ENCODE peak calls at places on chromosomes 13 and 19, in nine cellular contexts. One of them, this sample, is unnamed.

GRCh38 chr19:37855098-37855497 is 51.3 kb downstream of the WDR87 start:
- DNase-seq in GM23248: peak; percentile 4
- DNase-seq in heart left ventricle: peak; percentile 22
- DNase-seq in uterus: no peak
- DNase-seq in mucosa of descending colon: peak; percentile 50
- DNase-seq in A673: no peak
- DNase-seq in GM12878: no peak
- DNase-seq in PC-9: no peak
- DNase-seq in body of pancreas: peak; percentile 14
- DNase-seq in this sample: no peak

GRCh38 chr13:23450340-23451046 is 17.0 kb upstream of the SACS start:
- DNase-seq in GM23248: no peak
- DNase-seq in heart left ventricle: no peak
- DNase-seq in uterus: no peak
- DNase-seq in mucosa of descending colon: no peak
- DNase-seq in A673: no peak
- DNase-seq in GM12878: no peak
- DNase-seq in PC-9: no peak
- DNase-seq in body of pancreas: no peak
- DNase-seq in this sample: peak; percentile 68

GRCh38 chr19:7288131-7288530 is 6.1 kb downstream of the INSR start:
- DNase-seq in GM23248: no peak
- DNase-seq in heart left ventricle: no peak
- DNase-seq in uterus: no peak
- DNase-seq in mucosa of descending colon: no peak
- DNase-seq in A673: no peak
- DNase-seq in GM12878: no peak
- DNase-seq in PC-9: no peak
- DNase-seq in body of pancreas: no peak
- DNase-seq in this sample: no peak

GRCh38 chr13:35260316-35260715 is 216.2 kb downstream of the MAB21L1 start:
- DNase-seq in GM23248: no peak
- DNase-seq in heart left ventricle: no peak
- DNase-seq in uterus: no peak
- DNase-seq in mucosa of descending colon: no peak
- DNase-seq in A673: no peak
- DNase-seq in GM12878: no peak
- DNase-seq in PC-9: no peak
- DNase-seq in body of pancreas: no peak
- DNase-seq in this sample: no peak

GRCh38 chr19:18596752-18597157 is 8.2 kb downstream of the REX1BD start:
- DNase-seq in GM23248: peak; percentile 54
- DNase-seq in heart left ventricle: no peak
- DNase-seq in uterus: peak; percentile 41
- DNase-seq in mucosa of descending colon: peak; percentile 66
- DNase-seq in A673: no peak
- DNase-seq in GM12878: no peak
- DNase-seq in PC-9: no peak
- DNase-seq in body of pancreas: peak; percentile 82
- DNase-seq in this sample: no peak

GRCh38 chr13:50360637-50361036 is 345.4 kb downstream of the KCNRG start:
- DNase-seq in GM23248: no peak
- DNase-seq in heart left ventricle: no peak
- DNase-seq in uterus: no peak
- DNase-seq in mucosa of descending colon: no peak
- DNase-seq in A673: no peak
- DNase-seq in GM12878: no peak
- DNase-seq in PC-9: no peak
- DNase-seq in body of pancreas: no peak
- DNase-seq in this sample: no peak

GRCh38 chr19:35278578-35279284 is 3.6 kb upstream of the HAMP start:
- DNase-seq in GM23248: no peak
- DNase-seq in heart left ventricle: no peak
- DNase-seq in uterus: no peak
- DNase-seq in mucosa of descending colon: no peak
- DNase-seq in A673: no peak
- DNase-seq in GM12878: no peak
- DNase-seq in PC-9: no peak
- DNase-seq in body of pancreas: no peak
- DNase-seq in this sample: no peak

GRCh38 chr13:39385154-39385553 is 217.8 kb downstream of the LHFPL6 start:
- DNase-seq in GM23248: peak; percentile 27
- DNase-seq in heart left ventricle: no peak
- DNase-seq in uterus: no peak
- DNase-seq in mucosa of descending colon: no peak
- DNase-seq in A673: no peak
- DNase-seq in GM12878: no peak
- DNase-seq in PC-9: no peak
- DNase-seq in body of pancreas: no peak
- DNase-seq in this sample: no peak

GRCh38 chr19:9381367-9381785 is 18.6 kb downstream of the ZNF177 start:
- DNase-seq in GM23248: no peak
- DNase-seq in heart left ventricle: no peak
- DNase-seq in uterus: no peak
- DNase-seq in mucosa of descending colon: no peak
- DNase-seq in A673: no peak
- DNase-seq in GM12878: no peak
- DNase-seq in PC-9: no peak
- DNase-seq in body of pancreas: no peak
- DNase-seq in this sample: no peak

GRCh38 chr13:45167611-45168554 is 33.0 kb downstream of the KCTD4 start:
- DNase-seq in GM23248: peak; percentile 24
- DNase-seq in heart left ventricle: peak; percentile 36
- DNase-seq in uterus: no peak
- DNase-seq in mucosa of descending colon: no peak
- DNase-seq in A673: no peak
- DNase-seq in GM12878: no peak
- DNase-seq in PC-9: peak; percentile 98
- DNase-seq in body of pancreas: peak; percentile 80
- DNase-seq in this sample: no peak

GRCh38 chr19:49552749-49553148 is 24.9 kb downstream of the RCN3 start:
- DNase-seq in GM23248: no peak
- DNase-seq in heart left ventricle: no peak
- DNase-seq in uterus: no peak
- DNase-seq in mucosa of descending colon: no peak
- DNase-seq in A673: no peak
- DNase-seq in GM12878: no peak
- DNase-seq in PC-9: no peak
- DNase-seq in body of pancreas: peak; percentile 22
- DNase-seq in this sample: no peak

GRCh38 chr13:114111577-114111976 is 20.8 kb downstream of the RASA3 start:
- DNase-seq in GM23248: peak; percentile 56
- DNase-seq in heart left ventricle: no peak
- DNase-seq in uterus: no peak
- DNase-seq in mucosa of descending colon: peak; percentile 8
- DNase-seq in A673: no peak
- DNase-seq in GM12878: no peak
- DNase-seq in PC-9: no peak
- DNase-seq in body of pancreas: no peak
- DNase-seq in this sample: peak; percentile 16

GRCh38 chr13:101795025-101795424 is 342.6 kb downstream of the ITGBL1 start:
- DNase-seq in GM23248: no peak
- DNase-seq in heart left ventricle: no peak
- DNase-seq in uterus: no peak
- DNase-seq in mucosa of descending colon: no peak
- DNase-seq in A673: no peak
- DNase-seq in GM12878: no peak
- DNase-seq in PC-9: no peak
- DNase-seq in body of pancreas: no peak
- DNase-seq in this sample: no peak

GRCh38 chr19:54136086-54136863 is 1.3 kb upstream of the CNOT3 start:
- DNase-seq in GM23248: peak; percentile 59
- DNase-seq in heart left ventricle: no peak
- DNase-seq in uterus: no peak
- DNase-seq in mucosa of descending colon: no peak
- DNase-seq in A673: no peak
- DNase-seq in GM12878: no peak
- DNase-seq in PC-9: no peak
- DNase-seq in body of pancreas: no peak
- DNase-seq in this sample: no peak

GRCh38 chr19:5304486-5304885 is 36.1 kb downstream of the PTPRS start:
- DNase-seq in GM23248: no peak
- DNase-seq in heart left ventricle: no peak
- DNase-seq in uterus: no peak
- DNase-seq in mucosa of descending colon: no peak
- DNase-seq in A673: no peak
- DNase-seq in GM12878: no peak
- DNase-seq in PC-9: no peak
- DNase-seq in body of pancreas: no peak
- DNase-seq in this sample: no peak

GRCh38 chr19:4233282-4233853 is 4.0 kb downstream of the EBI3 start:
- DNase-seq in GM23248: peak; percentile 22
- DNase-seq in heart left ventricle: peak; percentile 31
- DNase-seq in uterus: no peak
- DNase-seq in mucosa of descending colon: no peak
- DNase-seq in A673: peak; percentile 68
- DNase-seq in GM12878: no peak
- DNase-seq in PC-9: no peak
- DNase-seq in body of pancreas: peak; percentile 27
- DNase-seq in this sample: no peak

GRCh38 chr19:55229145-55229788 is 704 bp upstream of the TMEM86B start:
- DNase-seq in GM23248: no peak
- DNase-seq in heart left ventricle: no peak
- DNase-seq in uterus: no peak
- DNase-seq in mucosa of descending colon: no peak
- DNase-seq in A673: no peak
- DNase-seq in GM12878: no peak
- DNase-seq in PC-9: no peak
- DNase-seq in body of pancreas: no peak
- DNase-seq in this sample: no peak

GRCh38 chr19:3479177-3479818 is 1.0 kb downstream of the SMIM24 start:
- DNase-seq in GM23248: peak; percentile 73
- DNase-seq in heart left ventricle: no peak
- DNase-seq in uterus: no peak
- DNase-seq in mucosa of descending colon: no peak
- DNase-seq in A673: peak; percentile 68
- DNase-seq in GM12878: no peak
- DNase-seq in PC-9: no peak
- DNase-seq in body of pancreas: no peak
- DNase-seq in this sample: no peak

GRCh38 chr13:105220886-105221285 is 1314.6 kb downstream of the EFNB2 start:
- DNase-seq in GM23248: no peak
- DNase-seq in heart left ventricle: no peak
- DNase-seq in uterus: no peak
- DNase-seq in mucosa of descending colon: no peak
- DNase-seq in A673: no peak
- DNase-seq in GM12878: no peak
- DNase-seq in PC-9: no peak
- DNase-seq in body of pancreas: no peak
- DNase-seq in this sample: no peak

GRCh38 chr13:28719656-28720055 is 886 bp upstream of the SLC46A3 start:
- DNase-seq in GM23248: peak; percentile 76
- DNase-seq in heart left ventricle: no peak
- DNase-seq in uterus: no peak
- DNase-seq in mucosa of descending colon: no peak
- DNase-seq in A673: peak; percentile 31
- DNase-seq in GM12878: no peak
- DNase-seq in PC-9: no peak
- DNase-seq in body of pancreas: no peak
- DNase-seq in this sample: no peak

DNA sequence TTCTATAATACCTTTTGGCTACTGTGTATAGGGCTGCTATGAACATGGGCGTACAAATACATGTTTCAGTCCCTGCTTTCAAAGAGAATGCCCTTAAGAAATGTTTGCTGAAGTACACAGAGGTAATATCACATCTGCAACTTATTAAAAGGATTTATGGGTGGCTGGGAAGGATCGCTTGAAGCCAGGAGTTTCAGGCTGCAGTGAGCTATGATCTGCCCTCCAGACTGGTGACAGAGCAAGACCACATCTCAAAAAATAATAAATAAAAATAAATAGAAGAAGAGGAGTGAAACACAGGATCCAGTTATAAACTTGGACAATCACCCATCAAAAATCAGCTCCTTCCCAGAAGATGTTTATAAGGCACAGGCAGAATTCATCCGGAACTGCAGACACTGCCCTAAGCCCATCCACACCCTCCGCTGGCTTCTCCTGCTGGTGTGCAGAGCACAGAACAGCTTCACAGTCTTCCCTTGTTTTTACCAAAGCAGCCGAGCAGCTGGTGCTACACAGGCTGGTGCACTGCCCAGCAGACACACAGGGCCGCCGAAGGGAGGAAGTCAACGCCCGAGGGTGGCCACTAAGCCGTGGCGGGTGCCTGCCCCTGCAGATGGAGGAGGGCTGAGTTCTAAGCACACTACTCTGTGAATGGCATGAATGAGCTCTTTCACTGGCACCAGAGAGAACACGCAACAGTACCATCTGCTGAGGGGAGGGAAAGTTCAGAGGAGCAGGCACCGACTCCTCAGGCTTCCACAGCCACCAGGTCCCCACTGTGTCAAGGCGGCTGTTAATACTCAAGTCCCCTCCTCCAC is 44.0 kb downstream of the BRD4 start:
- DNase-seq in GM23248: peak; percentile 66
- DNase-seq in heart left ventricle: no peak
- DNase-seq in uterus: no peak
- DNase-seq in mucosa of descending colon: peak; percentile 72
- DNase-seq in A673: peak; percentile 44
- DNase-seq in GM12878: no peak
- DNase-seq in PC-9: no peak
- DNase-seq in body of pancreas: no peak
- DNase-seq in this sample: no peak
- H3K4me1 ChIP-seq in GM23248: peaks cover 70% of the 10 kb centered on the region
- H3K4me1 ChIP-seq in heart left ventricle: peaks cover 87% of the 10 kb centered on the region
- H3K4me1 ChIP-seq in uterus: peaks cover 29% of the 10 kb centered on the region
- H3K4me1 ChIP-seq in mucosa of descending colon: peaks cover 67% of the 10 kb centered on the region
- H3K4me1 ChIP-seq in A673: peaks cover 76% of the 10 kb centered on the region
- H3K4me1 ChIP-seq in GM12878: peaks cover 83% of the 10 kb centered on the region
- H3K4me1 ChIP-seq in PC-9: peaks cover 33% of the 10 kb centered on the region
- H3K4me1 ChIP-seq in body of pancreas: peaks cover 83% of the 10 kb centered on the region
- H3K4me1 ChIP-seq in this sample: peaks cover 100% of the 10 kb centered on the region

GRCh38 chr19:45094707-45095106 is 1.7 kb downstream of the PPP1R37 start:
- DNase-seq in GM23248: no peak
- DNase-seq in heart left ventricle: no peak
- DNase-seq in uterus: no peak
- DNase-seq in mucosa of descending colon: no peak
- DNase-seq in A673: no peak
- DNase-seq in GM12878: no peak
- DNase-seq in PC-9: no peak
- DNase-seq in body of pancreas: no peak
- DNase-seq in this sample: no peak
- H3K4me1 ChIP-seq in GM23248: peaks cover 19% of the 10 kb centered on the region
- H3K4me1 ChIP-seq in heart left ventricle: peaks cover 60% of the 10 kb centered on the region
- H3K4me1 ChIP-seq in uterus: peaks cover 11% of the 10 kb centered on the region
- H3K4me1 ChIP-seq in mucosa of descending colon: peaks cover 22% of the 10 kb centered on the region
- H3K4me1 ChIP-seq in A673: peaks cover 31% of the 10 kb centered on the region
- H3K4me1 ChIP-seq in GM12878: peaks cover 9% of the 10 kb centered on the region
- H3K4me1 ChIP-seq in PC-9: peaks cover 25% of the 10 kb centered on the region
- H3K4me1 ChIP-seq in body of pancreas: peaks cover 76% of the 10 kb centered on the region
- H3K4me1 ChIP-seq in this sample: peaks cover 65% of the 10 kb centered on the region

GRCh38 chr13:33204130-33204927 is 81.2 kb downstream of the STARD13 start:
- DNase-seq in GM23248: peak; percentile 94
- DNase-seq in heart left ventricle: peak; percentile 88
- DNase-seq in uterus: peak; percentile 86
- DNase-seq in mucosa of descending colon: no peak
- DNase-seq in A673: peak; percentile 93
- DNase-seq in GM12878: peak; percentile 78
- DNase-seq in PC-9: no peak
- DNase-seq in body of pancreas: peak; percentile 90
- DNase-seq in this sample: peak; percentile 68
- H3K4me1 ChIP-seq in GM23248: peaks cover 47% of the 10 kb centered on the region
- H3K4me1 ChIP-seq in heart left ventricle: peaks cover 64% of the 10 kb centered on the region
- H3K4me1 ChIP-seq in uterus: no peaks in the 10 kb centered on the region
- H3K4me1 ChIP-seq in mucosa of descending colon: peaks cover 18% of the 10 kb centered on the region
- H3K4me1 ChIP-seq in A673: peaks cover 72% of the 10 kb centered on the region
- H3K4me1 ChIP-seq in GM12878: peaks cover 42% of the 10 kb centered on the region
- H3K4me1 ChIP-seq in PC-9: peaks cover 18% of the 10 kb centered on the region
- H3K4me1 ChIP-seq in body of pancreas: peaks cover 77% of the 10 kb centered on the region
- H3K4me1 ChIP-seq in this sample: peaks cover 37% of the 10 kb centered on the region

GRCh38 chr13:46507978-46508377 is 45.0 kb upstream of the LRCH1 start:
- DNase-seq in GM23248: no peak
- DNase-seq in heart left ventricle: no peak
- DNase-seq in uterus: no peak
- DNase-seq in mucosa of descending colon: no peak
- DNase-seq in A673: no peak
- DNase-seq in GM12878: no peak
- DNase-seq in PC-9: no peak
- DNase-seq in body of pancreas: no peak
- DNase-seq in this sample: no peak
- H3K4me1 ChIP-seq in GM23248: no peaks in the 10 kb centered on the region
- H3K4me1 ChIP-seq in heart left ventricle: no peaks in the 10 kb centered on the region
- H3K4me1 ChIP-seq in uterus: no peaks in the 10 kb centered on the region
- H3K4me1 ChIP-seq in mucosa of descending colon: no peaks in the 10 kb centered on the region
- H3K4me1 ChIP-seq in A673: no peaks in the 10 kb centered on the region
- H3K4me1 ChIP-seq in GM12878: no peaks in the 10 kb centered on the region
- H3K4me1 ChIP-seq in PC-9: no peaks in the 10 kb centered on the region
- H3K4me1 ChIP-seq in body of pancreas: no peaks in the 10 kb centered on the region
- H3K4me1 ChIP-seq in this sample: no peaks in the 10 kb centered on the region

This sample was measured in psoas muscle.